ENCODE peak calls at places on chromosomes 16 and 17, in eight cellular contexts. One of them, this sample, is unnamed.

GRCh38 chr16:15966420-15967222 is 17.2 kb downstream of the ABCC1 start:
- DNase-seq in CD4-positive, alpha-beta T cell: no peak
- DNase-seq in GM20000: no peak
- DNase-seq in Calu3: peak; percentile 60
- DNase-seq in progenitor cell of endocrine pancreas: no peak
- DNase-seq in PC-3: peak; percentile 92
- DNase-seq in fibroblast of mammary gland: peak; percentile 87
- DNase-seq in GM12865: no peak
- DNase-seq in this sample: no peak

GRCh38 chr16:1167276-1168107 is 14.6 kb downstream of the CACNA1H start:
- DNase-seq in CD4-positive, alpha-beta T cell: no peak
- DNase-seq in progenitor cell of endocrine pancreas: no peak
- DNase-seq in GM12865: no peak
- DNase-seq in PC-3: no peak
- DNase-seq in Calu3: peak; percentile 73
- DNase-seq in fibroblast of mammary gland: no peak
- DNase-seq in GM20000: no peak
- DNase-seq in this sample: no peak

GRCh38 chr17:50360716-50361115 is 12.3 kb downstream of the MRPL27 start:
- DNase-seq in GM20000: no peak
- DNase-seq in progenitor cell of endocrine pancreas: no peak
- DNase-seq in PC-3: no peak
- DNase-seq in GM12865: no peak
- DNase-seq in fibroblast of mammary gland: no peak
- DNase-seq in Calu3: no peak
- DNase-seq in CD4-positive, alpha-beta T cell: no peak
- DNase-seq in this sample: no peak

GRCh38 chr16:54359086-54359485 is 72.5 kb upstream of the IRX3 start:
- DNase-seq in fibroblast of mammary gland: no peak
- DNase-seq in CD4-positive, alpha-beta T cell: no peak
- DNase-seq in GM12865: no peak
- DNase-seq in Calu3: no peak
- DNase-seq in GM20000: no peak
- DNase-seq in progenitor cell of endocrine pancreas: no peak
- DNase-seq in PC-3: no peak
- DNase-seq in this sample: no peak

GRCh38 chr16:13997526-13997925 is 73.6 kb upstream of the MRTFB start:
- DNase-seq in progenitor cell of endocrine pancreas: no peak
- DNase-seq in fibroblast of mammary gland: no peak
- DNase-seq in GM12865: no peak
- DNase-seq in PC-3: no peak
- DNase-seq in CD4-positive, alpha-beta T cell: no peak
- DNase-seq in Calu3: no peak
- DNase-seq in GM20000: no peak
- DNase-seq in this sample: no peak

GRCh38 chr17:55414983-55415382 is 6.7 kb downstream of the MMD start:
- DNase-seq in PC-3: no peak
- DNase-seq in CD4-positive, alpha-beta T cell: no peak
- DNase-seq in GM20000: no peak
- DNase-seq in GM12865: no peak
- DNase-seq in fibroblast of mammary gland: no peak
- DNase-seq in Calu3: no peak
- DNase-seq in progenitor cell of endocrine pancreas: no peak
- DNase-seq in this sample: no peak

GRCh38 chr16:86994651-86995171 is 322.5 kb downstream of the C16orf95 start:
- DNase-seq in progenitor cell of endocrine pancreas: no peak
- DNase-seq in fibroblast of mammary gland: peak; percentile 94
- DNase-seq in Calu3: peak; percentile 54
- DNase-seq in GM12865: no peak
- DNase-seq in CD4-positive, alpha-beta T cell: no peak
- DNase-seq in PC-3: peak; percentile 58
- DNase-seq in GM20000: no peak
- DNase-seq in this sample: no peak

GRCh38 chr16:82882982-82883863 is 256.5 kb downstream of the CDH13 start:
- DNase-seq in GM20000: peak; percentile 8
- DNase-seq in Calu3: no peak
- DNase-seq in GM12865: no peak
- DNase-seq in PC-3: no peak
- DNase-seq in CD4-positive, alpha-beta T cell: no peak
- DNase-seq in fibroblast of mammary gland: no peak
- DNase-seq in progenitor cell of endocrine pancreas: no peak
- DNase-seq in this sample: no peak

DNA sequence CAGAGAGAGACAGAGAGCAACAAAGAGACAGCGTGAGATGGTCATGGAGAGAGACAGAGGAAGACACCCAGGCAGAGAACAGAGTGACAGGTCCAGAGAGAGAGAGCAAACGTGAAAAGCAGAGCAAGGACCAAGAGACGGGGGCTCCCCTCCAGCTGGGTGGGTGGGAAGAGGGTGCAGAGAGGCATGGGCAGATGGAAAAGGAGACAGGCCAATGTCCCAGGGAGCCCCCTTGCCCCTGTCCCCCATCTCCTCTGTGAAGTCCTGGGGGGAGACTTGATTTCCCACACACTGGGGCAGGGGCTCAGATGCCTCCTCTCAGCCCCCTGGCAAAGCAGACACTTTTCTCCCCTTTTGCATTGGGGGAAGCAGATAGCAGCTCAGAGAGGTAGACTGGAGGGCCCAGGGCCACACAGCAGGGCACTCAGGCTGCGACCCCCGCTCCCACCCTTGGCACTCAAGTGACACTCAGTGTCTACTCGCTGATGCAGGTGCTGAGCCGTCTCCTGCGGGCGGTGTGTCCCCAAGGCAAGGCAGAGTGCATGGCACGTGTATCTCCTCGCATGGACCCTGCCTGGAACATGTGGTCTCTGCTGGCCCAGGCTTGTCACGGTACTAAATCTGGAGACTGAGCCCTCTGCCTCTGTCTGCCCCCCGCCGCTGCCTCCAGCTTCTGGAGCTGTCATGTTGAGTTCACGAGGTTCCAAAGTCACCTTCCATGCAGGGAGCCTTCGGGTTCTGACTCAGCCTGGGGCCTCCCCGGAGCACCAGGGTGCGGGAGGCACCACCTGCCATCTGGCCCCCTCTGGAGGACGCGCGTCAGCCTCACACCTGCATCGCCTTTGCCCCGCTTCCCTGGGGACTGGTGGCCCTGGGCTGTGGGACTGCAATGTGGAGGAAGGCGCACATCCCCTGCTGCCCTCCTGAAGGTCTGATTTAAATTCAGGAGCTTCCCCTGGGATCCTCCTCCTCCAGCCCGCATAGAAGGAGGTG is 215.9 kb upstream of the GSE1 start:
- DNase-seq in PC-3: no peak
- DNase-seq in GM12865: peak; percentile 27
- DNase-seq in CD4-positive, alpha-beta T cell: no peak
- DNase-seq in fibroblast of mammary gland: no peak
- DNase-seq in progenitor cell of endocrine pancreas: no peak
- DNase-seq in GM20000: no peak
- DNase-seq in Calu3: peak; percentile 83
- DNase-seq in this sample: peak; percentile 30
- TF ChIP-seq CTCF in PC-3: no peak
- TF ChIP-seq CTCF in GM12865: peak; percentile 11
- TF ChIP-seq CTCF in CD4-positive, alpha-beta T cell: no peak
- TF ChIP-seq CTCF in fibroblast of mammary gland: no peak
- TF ChIP-seq CTCF in progenitor cell of endocrine pancreas: peak; percentile 31
- TF ChIP-seq CTCF in GM20000: peak; percentile 13
- TF ChIP-seq CTCF in Calu3: no peak
- TF ChIP-seq CTCF in this sample: no peak

GRCh38 chr16:12361016-12361415 is 384.5 kb downstream of the SNX29 start:
- DNase-seq in GM12865: no peak
- DNase-seq in PC-3: no peak
- DNase-seq in GM20000: no peak
- DNase-seq in CD4-positive, alpha-beta T cell: no peak
- DNase-seq in fibroblast of mammary gland: no peak
- DNase-seq in Calu3: no peak
- DNase-seq in progenitor cell of endocrine pancreas: no peak
- DNase-seq in this sample: no peak

GRCh38 chr16:12358898-12359297 is 382.4 kb downstream of the SNX29 start:
- DNase-seq in fibroblast of mammary gland: no peak
- DNase-seq in GM20000: no peak
- DNase-seq in PC-3: peak; percentile 86
- DNase-seq in progenitor cell of endocrine pancreas: no peak
- DNase-seq in CD4-positive, alpha-beta T cell: no peak
- DNase-seq in GM12865: no peak
- DNase-seq in Calu3: no peak
- DNase-seq in this sample: no peak

GRCh38 chr16:12360240-12360639 is 383.7 kb downstream of the SNX29 start:
- DNase-seq in fibroblast of mammary gland: no peak
- DNase-seq in Calu3: no peak
- DNase-seq in CD4-positive, alpha-beta T cell: no peak
- DNase-seq in PC-3: no peak
- DNase-seq in GM12865: no peak
- DNase-seq in GM20000: no peak
- DNase-seq in progenitor cell of endocrine pancreas: no peak
- DNase-seq in this sample: no peak

GRCh38 chr16:12354296-12354818 is 377.8 kb downstream of the SNX29 start:
- DNase-seq in GM12865: no peak
- DNase-seq in PC-3: no peak
- DNase-seq in fibroblast of mammary gland: no peak
- DNase-seq in Calu3: no peak
- DNase-seq in progenitor cell of endocrine pancreas: no peak
- DNase-seq in GM20000: no peak
- DNase-seq in CD4-positive, alpha-beta T cell: no peak
- DNase-seq in this sample: no peak

DNA sequence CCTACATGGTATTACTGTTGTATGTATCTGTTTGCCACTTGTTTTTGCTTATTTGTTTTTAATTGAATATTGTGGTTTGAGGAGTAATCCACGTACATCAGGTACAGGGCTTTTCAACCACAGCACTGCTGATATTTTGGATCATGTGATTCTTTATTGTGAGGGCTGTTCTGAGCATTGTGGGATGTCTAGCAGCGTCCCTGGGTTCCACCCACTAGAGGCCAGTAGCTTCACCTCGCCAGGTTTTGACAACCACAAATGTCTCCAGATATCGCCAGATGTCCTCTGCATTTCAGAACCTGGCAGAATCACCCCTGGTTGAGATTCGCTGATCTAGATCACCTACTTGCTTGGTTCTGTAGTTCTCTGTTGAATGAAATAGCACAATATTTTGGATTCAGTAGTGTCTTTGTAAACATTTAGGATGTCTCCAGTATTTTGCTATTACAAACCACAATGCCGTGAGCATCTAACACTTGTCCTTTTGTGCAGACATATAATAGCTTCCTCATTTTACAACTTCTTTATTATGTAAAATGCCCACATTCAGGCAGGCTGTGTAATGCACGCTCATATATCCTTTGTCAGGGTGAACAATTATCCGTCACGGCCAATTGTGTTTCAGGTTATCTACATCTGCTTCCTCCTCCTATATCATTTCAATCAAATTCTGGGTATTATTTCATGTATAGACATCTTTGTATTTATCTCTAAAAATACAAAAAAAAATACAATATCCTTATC is 380.3 kb downstream of the SNX29 start:
- DNase-seq in PC-3: no peak
- DNase-seq in fibroblast of mammary gland: no peak
- DNase-seq in CD4-positive, alpha-beta T cell: no peak
- DNase-seq in progenitor cell of endocrine pancreas: no peak
- DNase-seq in GM20000: no peak
- DNase-seq in Calu3: no peak
- DNase-seq in GM12865: no peak
- DNase-seq in this sample: no peak
- TF ChIP-seq CTCF in PC-3: peak; percentile 11
- TF ChIP-seq CTCF in fibroblast of mammary gland: no peak
- TF ChIP-seq CTCF in CD4-positive, alpha-beta T cell: no peak
- TF ChIP-seq CTCF in progenitor cell of endocrine pancreas: no peak
- TF ChIP-seq CTCF in GM20000: no peak
- TF ChIP-seq CTCF in Calu3: no peak
- TF ChIP-seq CTCF in GM12865: no peak
- TF ChIP-seq CTCF in this sample: no peak

GRCh38 chr17:250487-251300 is 69.2 kb upstream of the DOC2B start:
- DNase-seq in CD4-positive, alpha-beta T cell: no peak
- DNase-seq in progenitor cell of endocrine pancreas: no peak
- DNase-seq in GM20000: no peak
- DNase-seq in fibroblast of mammary gland: no peak
- DNase-seq in GM12865: no peak
- DNase-seq in Calu3: no peak
- DNase-seq in PC-3: no peak
- DNase-seq in this sample: no peak

GRCh38 chr17:246851-247421 is 65.5 kb upstream of the DOC2B start:
- DNase-seq in GM20000: no peak
- DNase-seq in progenitor cell of endocrine pancreas: no peak
- DNase-seq in Calu3: no peak
- DNase-seq in fibroblast of mammary gland: no peak
- DNase-seq in GM12865: no peak
- DNase-seq in PC-3: no peak
- DNase-seq in CD4-positive, alpha-beta T cell: no peak
- DNase-seq in this sample: no peak

GRCh38 chr17:249236-249993 is 68.0 kb upstream of the DOC2B start:
- DNase-seq in PC-3: no peak
- DNase-seq in fibroblast of mammary gland: no peak
- DNase-seq in CD4-positive, alpha-beta T cell: no peak
- DNase-seq in GM20000: no peak
- DNase-seq in Calu3: no peak
- DNase-seq in GM12865: no peak
- DNase-seq in progenitor cell of endocrine pancreas: no peak
- DNase-seq in this sample: no peak

GRCh38 chr17:247767-248166 is 66.3 kb upstream of the DOC2B start:
- DNase-seq in progenitor cell of endocrine pancreas: no peak
- DNase-seq in CD4-positive, alpha-beta T cell: no peak
- DNase-seq in GM20000: no peak
- DNase-seq in Calu3: no peak
- DNase-seq in GM12865: no peak
- DNase-seq in PC-3: no peak
- DNase-seq in fibroblast of mammary gland: no peak
- DNase-seq in this sample: no peak

GRCh38 chr17:248337-249235 is 67.1 kb upstream of the DOC2B start:
- DNase-seq in GM20000: no peak
- DNase-seq in CD4-positive, alpha-beta T cell: no peak
- DNase-seq in PC-3: no peak
- DNase-seq in GM12865: no peak
- DNase-seq in fibroblast of mammary gland: no peak
- DNase-seq in Calu3: no peak
- DNase-seq in progenitor cell of endocrine pancreas: no peak
- DNase-seq in this sample: no peak
- TF ChIP-seq CTCF in GM20000: no peak
- TF ChIP-seq CTCF in CD4-positive, alpha-beta T cell: no peak
- TF ChIP-seq CTCF in PC-3: no peak
- TF ChIP-seq CTCF in GM12865: no peak
- TF ChIP-seq CTCF in fibroblast of mammary gland: no peak
- TF ChIP-seq CTCF in Calu3: no peak
- TF ChIP-seq CTCF in progenitor cell of endocrine pancreas: no peak
- TF ChIP-seq CTCF in this sample: no peak

GRCh38 chr17:68433211-68433610 is 24.1 kb downstream of the WIPI1 start:
- DNase-seq in progenitor cell of endocrine pancreas: no peak
- DNase-seq in GM12865: no peak
- DNase-seq in GM20000: no peak
- DNase-seq in Calu3: no peak
- DNase-seq in PC-3: no peak
- DNase-seq in fibroblast of mammary gland: no peak
- DNase-seq in CD4-positive, alpha-beta T cell: no peak
- DNase-seq in this sample: no peak

GRCh38 chr17:68431045-68431608 is 26.2 kb downstream of the WIPI1 start:
- DNase-seq in GM12865: no peak
- DNase-seq in PC-3: no peak
- DNase-seq in progenitor cell of endocrine pancreas: no peak
- DNase-seq in GM20000: no peak
- DNase-seq in Calu3: no peak
- DNase-seq in CD4-positive, alpha-beta T cell: no peak
- DNase-seq in fibroblast of mammary gland: no peak
- DNase-seq in this sample: no peak

GRCh38 chr17:68429881-68430280 is 27.4 kb downstream of the WIPI1 start:
- DNase-seq in fibroblast of mammary gland: no peak
- DNase-seq in CD4-positive, alpha-beta T cell: no peak
- DNase-seq in GM12865: no peak
- DNase-seq in progenitor cell of endocrine pancreas: no peak
- DNase-seq in PC-3: no peak
- DNase-seq in GM20000: no peak
- DNase-seq in Calu3: no peak
- DNase-seq in this sample: no peak

GRCh38 chr17:68432086-68432864 is 25.0 kb downstream of the WIPI1 start:
- DNase-seq in GM20000: no peak
- DNase-seq in progenitor cell of endocrine pancreas: no peak
- DNase-seq in GM12865: no peak
- DNase-seq in fibroblast of mammary gland: no peak
- DNase-seq in CD4-positive, alpha-beta T cell: no peak
- DNase-seq in PC-3: no peak
- DNase-seq in Calu3: no peak
- DNase-seq in this sample: no peak

DNA sequence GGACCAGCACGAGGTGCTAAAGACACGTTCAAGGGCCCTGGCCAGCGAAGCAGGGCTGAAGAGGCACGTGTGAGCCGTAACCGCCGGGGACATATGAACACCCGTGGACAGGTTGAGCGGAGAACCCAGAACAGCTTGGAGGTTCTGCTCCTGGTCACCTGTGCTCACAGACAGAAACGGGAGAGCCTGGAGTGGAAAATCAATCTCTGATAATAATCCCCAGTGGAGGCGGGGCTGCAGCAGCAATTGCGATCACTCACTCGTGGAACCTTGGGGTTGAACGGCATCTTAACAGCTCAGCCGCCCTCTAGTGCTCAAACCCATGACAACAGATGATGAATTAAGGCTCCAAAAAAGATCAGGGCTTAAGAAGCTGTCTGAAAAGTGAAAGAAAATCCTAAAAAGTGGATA is 25.6 kb downstream of the WIPI1 start:
- DNase-seq in progenitor cell of endocrine pancreas: no peak
- DNase-seq in fibroblast of mammary gland: peak; percentile 43
- DNase-seq in GM12865: peak; percentile 62
- DNase-seq in PC-3: peak; percentile 45
- DNase-seq in GM20000: no peak
- DNase-seq in Calu3: no peak
- DNase-seq in CD4-positive, alpha-beta T cell: peak; percentile 64
- DNase-seq in this sample: peak; percentile 67
- TF ChIP-seq CTCF in progenitor cell of endocrine pancreas: peak; percentile 35
- TF ChIP-seq CTCF in fibroblast of mammary gland: peak; percentile 22
- TF ChIP-seq CTCF in GM12865: peak; percentile 32
- TF ChIP-seq CTCF in PC-3: peak; percentile 70
- TF ChIP-seq CTCF in GM20000: no peak
- TF ChIP-seq CTCF in Calu3: no peak
- TF ChIP-seq CTCF in CD4-positive, alpha-beta T cell: peak; percentile 54
- TF ChIP-seq CTCF in this sample: peak; percentile 23